ENCODE peak calls at places on chromosomes 12 and 14, in eight cellular contexts. S is K562, C is endothelial cell of umbilical vein, X is HepG2, E is stomach, Q is suprapubic skin, A is spleen, L is GM12878. G is an unnamed sample. For H3K4me1, the result is how much of the 10 kb centered on the place peaks cover.

GRCh38 chr14:81211844-81212243 is 8.9 kb downstream of the GTF2A1 start:
- DNase-seq in S (no peak), C (peak), X (peak), E (no peak), Q (no peak), A (no peak), L (no peak), G (no peak)

GRCh38 chr14:20662968-20663731 is 21.2 kb upstream of the RNASE4 start:
- DNase-seq in S (peak), C (peak), X (peak), E (peak), Q (no peak), A (peak), L (peak), G (peak)

GRCh38 chr12:43291516-43291915 is 260.5 kb downstream of the ADAMTS20 start:
- DNase-seq in S (no peak), C (peak), X (no peak), E (no peak), Q (no peak), A (no peak), L (no peak), G (no peak)

GRCh38 chr14:68397827-68398226 is 395.0 kb downstream of the ZFP36L1 start:
- DNase-seq in S (no peak), C (peak), X (no peak), E (no peak), Q (no peak), A (peak), L (no peak), G (no peak)

GRCh38 chr12:96069511-96070231 is 34.3 kb upstream of the LTA4H start:
- DNase-seq in S (no peak), C (no peak), X (no peak), E (no peak), Q (no peak), A (no peak), L (no peak), G (no peak)

GRCh38 chr14:73770977-73771847 is 57.0 kb upstream of the PNMA1 start:
- DNase-seq in S (no peak), C (no peak), X (no peak), E (no peak), Q (no peak), A (peak), L (no peak), G (no peak)

GRCh38 chr12:57069522-57069921 is 9.1 kb downstream of the NEMP1 start:
- DNase-seq in S (peak), C (peak), X (peak), E (peak), Q (no peak), A (no peak), L (no peak), G (peak)

GRCh38 chr14:99619873-99620834 is 16.1 kb upstream of the CCDC85C start:
- DNase-seq in S (no peak), C (peak), X (no peak), E (no peak), Q (no peak), A (no peak), L (no peak), G (no peak)

GRCh38 chr12:47188576-47189441 is 109.0 kb upstream of the AMIGO2 start:
- DNase-seq in S (no peak), C (peak), X (no peak), E (no peak), Q (no peak), A (no peak), L (no peak), G (no peak)

GRCh38 chr12:52860102-52860838 is 11.5 kb upstream of the KRT78 start:
- DNase-seq in S (no peak), C (no peak), X (no peak), E (no peak), Q (no peak), A (no peak), L (no peak), G (no peak)

GRCh38 chr14:35337557-35338255 is 45.5 kb downstream of the PSMA6 start:
- DNase-seq in S (no peak), C (no peak), X (no peak), E (no peak), Q (no peak), A (no peak), L (no peak), G (no peak)
- H3K4me1 ChIP-seq in S (half or more), C (under half), X (half or more), E (half or more), Q (half or more), A (half or more), L (under half), G (half or more)

GRCh38 chr12:42172811-42173210 is 28.1 kb upstream of the GXYLT1 start:
- DNase-seq in S (no peak), C (no peak), X (no peak), E (no peak), Q (no peak), A (no peak), L (no peak), G (no peak)

GRCh38 chr12:42174978-42175377 is 30.3 kb upstream of the GXYLT1 start:
- DNase-seq in S (no peak), C (no peak), X (no peak), E (no peak), Q (no peak), A (no peak), L (no peak), G (no peak)

GRCh38 chr12:42173961-42174521 is 29.4 kb upstream of the GXYLT1 start:
- DNase-seq in S (no peak), C (peak), X (no peak), E (no peak), Q (no peak), A (no peak), L (no peak), G (no peak)
- TF ChIP-seq POLR2AphosphoS5 in S (no peak), C (no peak), X (no peak), E (no peak), Q (no peak), A (no peak), L (no peak), G (no peak)

GRCh38 chr12:65871865-65872645 is 47.8 kb downstream of the HMGA2 start:
- DNase-seq in S (no peak), C (no peak), X (no peak), E (no peak), Q (no peak), A (no peak), L (no peak), G (no peak)
- H3K4me1 ChIP-seq in S (under half), C (under half), X (under half), E (under half), Q (under half), A (under half), L (under half), G (under half)

GRCh38 chr12:110107369-110108281 is 16.5 kb upstream of the IFT81 start:
- DNase-seq in S (peak), C (peak), X (peak), E (no peak), Q (no peak), A (no peak), L (no peak), G (peak)
- TF ChIP-seq POLR2AphosphoS5 in S (no peak), C (no peak), X (no peak), E (no peak), Q (no peak), A (peak), L (no peak), G (no peak)

GRCh38 chr12:28156362-28156761 is 33.9 kb upstream of the CCDC91 start:
- DNase-seq in S (no peak), C (no peak), X (no peak), E (no peak), Q (no peak), A (no peak), L (no peak), G (no peak)
- H3K4me1 ChIP-seq in S (under half), C (under half), X (under half), E (under half), Q (under half), A (under half), L (under half), G (under half)

DNA sequence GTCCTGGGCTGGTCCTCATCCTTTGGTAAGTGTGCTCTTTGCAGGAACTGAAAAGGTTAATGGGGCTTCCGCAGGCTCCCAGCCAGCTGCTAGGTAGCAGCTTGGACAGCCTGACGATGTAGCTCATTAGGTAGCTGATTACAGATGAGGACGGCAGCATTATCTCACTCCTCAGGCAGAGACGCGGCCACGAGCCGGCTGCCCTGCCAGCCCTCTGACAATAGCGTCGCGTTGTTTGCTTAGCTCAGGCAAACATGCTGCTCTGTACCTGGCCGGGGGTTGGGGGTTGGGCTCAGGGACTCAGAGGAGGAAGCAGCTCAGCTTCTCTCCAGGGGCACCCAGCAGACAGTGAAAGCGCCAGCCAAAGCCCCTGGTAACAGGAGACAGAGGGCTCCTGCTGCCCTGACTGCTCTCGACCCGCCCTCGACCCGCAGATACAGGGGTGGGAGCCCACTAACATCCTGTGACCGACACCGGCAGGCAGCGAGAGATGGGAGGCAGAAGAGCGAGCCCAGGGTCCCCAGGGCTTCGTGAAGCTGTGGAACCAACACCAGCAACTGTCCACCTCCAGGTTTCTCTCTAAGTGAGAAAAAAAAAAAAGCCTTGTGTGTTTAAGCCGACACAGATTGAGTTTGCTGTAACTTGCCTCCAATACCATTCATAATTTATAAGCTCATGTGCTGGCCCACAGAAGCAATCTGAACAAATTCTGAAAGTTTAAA is 53.4 kb upstream of the DLK1 start:
- DNase-seq in S (peak), C (no peak), X (peak), E (peak), Q (no peak), A (no peak), L (no peak), G (peak)
- TF ChIP-seq POLR2AphosphoS5 in S (no peak), C (no peak), X (no peak), E (no peak), Q (no peak), A (no peak), L (no peak), G (no peak)

GRCh38 chr12:45268672-45269406 is 52.9 kb downstream of the ANO6 start:
- DNase-seq in S (peak), C (peak), X (peak), E (peak), Q (peak), A (no peak), L (no peak), G (peak)
- H3K4me1 ChIP-seq in S (under half), C (under half), X (under half), E (under half), Q (under half), A (under half), L (under half), G (under half)